ENCODE peak calls at places on chromosomes 16 and 17, in five cellular contexts. V, I, T, Y and G are unnamed samples.

GRCh38 chr16:3578121-3578520 is 918 bp upstream of the NLRC3 start:
- DNase-seq in V (no peak), I (no peak), T (peak), Y (no peak), G (no peak)

GRCh38 chr17:78307887-78308633 is 51.8 kb downstream of the SOCS3 start:
- DNase-seq in V (no peak), I (no peak), T (no peak), Y (peak), G (no peak)

GRCh38 chr17:4249452-4250029 is 14.2 kb downstream of the ANKFY1 start:
- DNase-seq in V (peak), I (no peak), T (no peak), Y (no peak), G (no peak)

GRCh38 chr16:8173111-8173644 is 417.1 kb downstream of the TMEM114 start:
- DNase-seq in V (peak), I (no peak), T (no peak), Y (peak), G (no peak)

GRCh38 chr17:74730491-74731346 is 6.3 kb upstream of the RAB37 start:
- DNase-seq in V (no peak), I (no peak), T (peak), Y (peak), G (no peak)

GRCh38 chr16:24975428-24975889 is 39.7 kb downstream of the ARHGAP17 start:
- DNase-seq in V (peak), I (no peak), T (no peak), Y (no peak), G (no peak)

GRCh38 chr16:69595127-69596036 is 29.6 kb downstream of the NFAT5 start:
- DNase-seq in V (peak), I (no peak), T (no peak), Y (no peak), G (no peak)

GRCh38 chr16:80174416-80174815 is 366.4 kb upstream of the DYNLRB2 start:
- DNase-seq in V (peak), I (no peak), T (no peak), Y (no peak), G (peak)

GRCh38 chr16:72061564-72061963 is 1.5 kb upstream of the HPR start:
- DNase-seq in V (no peak), I (no peak), T (no peak), Y (no peak), G (no peak)

GRCh38 chr16:89484923-89485679 is 5.3 kb downstream of the ANKRD11 start:
- DNase-seq in V (no peak), I (no peak), T (no peak), Y (no peak), G (no peak)

GRCh38 chr16:56600398-56600999 is 7.9 kb upstream of the MT2A start:
- DNase-seq in V (peak), I (peak), T (peak), Y (peak), G (no peak)

GRCh38 chr16:17379121-17379571 is 91.6 kb downstream of the XYLT1 start:
- DNase-seq in V (peak), I (peak), T (no peak), Y (peak), G (no peak)

GRCh38 chr16:69466547-69466946 is 42.1 kb downstream of the CYB5B start:
- DNase-seq in V (no peak), I (no peak), T (no peak), Y (no peak), G (no peak)

GRCh38 chr16:89710709-89711564 is 9.4 kb upstream of the SPATA2L start:
- DNase-seq in V (no peak), I (no peak), T (no peak), Y (no peak), G (no peak)

GRCh38 chr17:70636517-70637133 is 467.3 kb downstream of the KCNJ2 start:
- DNase-seq in V (peak), I (no peak), T (no peak), Y (peak), G (peak)

GRCh38 chr16:79089735-79090284 is 510.7 kb downstream of the MAF start:
- DNase-seq in V (no peak), I (no peak), T (peak), Y (peak), G (no peak)

GRCh38 chr16:77300232-77300631 is 101.0 kb downstream of the SYCE1L start:
- DNase-seq in V (no peak), I (no peak), T (no peak), Y (no peak), G (no peak)

GRCh38 chr17:80599546-80600305 is 55.1 kb downstream of the RPTOR start:
- DNase-seq in V (peak), I (no peak), T (no peak), Y (peak), G (no peak)

GRCh38 chr16:79132745-79133144 is 467.8 kb downstream of the MAF start:
- DNase-seq in V (no peak), I (no peak), T (no peak), Y (peak), G (no peak)

GRCh38 chr17:67999291-67999911 is 3.1 kb upstream of the C17orf58 start:
- DNase-seq in V (peak), I (no peak), T (no peak), Y (no peak), G (no peak)

GRCh38 chr17:78300962-78301820 is 58.7 kb downstream of the SOCS3 start:
- DNase-seq in V (peak), I (no peak), T (no peak), Y (no peak), G (no peak)

GRCh38 chr16:57624044-57624688 is 4.3 kb upstream of the ADGRG1 start:
- DNase-seq in V (peak), I (no peak), T (no peak), Y (no peak), G (no peak)

GRCh38 chr17:37220609-37220953 is 155.2 kb upstream of the C17orf78 start:
- DNase-seq in V (peak), I (no peak), T (peak), Y (no peak), G (no peak)

GRCh38 chr16:87415441-87415840 is 23.3 kb downstream of the MAP1LC3B start:
- DNase-seq in V (no peak), I (no peak), T (no peak), Y (no peak), G (no peak)

GRCh38 chr17:50817142-50817751 is 18.1 kb upstream of the WFIKKN2 start:
- DNase-seq in V (peak), I (no peak), T (peak), Y (peak), G (no peak)

GRCh38 chr16:80803341-80804060 is 897 bp downstream of the CDYL2 start:
- DNase-seq in V (peak), I (no peak), T (peak), Y (peak), G (no peak)

GRCh38 chr16:3937066-3937875 is 56.8 kb upstream of the CREBBP start:
- DNase-seq in V (no peak), I (no peak), T (no peak), Y (no peak), G (no peak)

GRCh38 chr17:13787636-13788035 is 185.9 kb upstream of the HS3ST3A1 start:
- DNase-seq in V (no peak), I (no peak), T (no peak), Y (no peak), G (no peak)

GRCh38 chr17:44353656-44354331 is 8.7 kb downstream of the GRN start:
- DNase-seq in V (peak), I (no peak), T (no peak), Y (peak), G (no peak)

DNA sequence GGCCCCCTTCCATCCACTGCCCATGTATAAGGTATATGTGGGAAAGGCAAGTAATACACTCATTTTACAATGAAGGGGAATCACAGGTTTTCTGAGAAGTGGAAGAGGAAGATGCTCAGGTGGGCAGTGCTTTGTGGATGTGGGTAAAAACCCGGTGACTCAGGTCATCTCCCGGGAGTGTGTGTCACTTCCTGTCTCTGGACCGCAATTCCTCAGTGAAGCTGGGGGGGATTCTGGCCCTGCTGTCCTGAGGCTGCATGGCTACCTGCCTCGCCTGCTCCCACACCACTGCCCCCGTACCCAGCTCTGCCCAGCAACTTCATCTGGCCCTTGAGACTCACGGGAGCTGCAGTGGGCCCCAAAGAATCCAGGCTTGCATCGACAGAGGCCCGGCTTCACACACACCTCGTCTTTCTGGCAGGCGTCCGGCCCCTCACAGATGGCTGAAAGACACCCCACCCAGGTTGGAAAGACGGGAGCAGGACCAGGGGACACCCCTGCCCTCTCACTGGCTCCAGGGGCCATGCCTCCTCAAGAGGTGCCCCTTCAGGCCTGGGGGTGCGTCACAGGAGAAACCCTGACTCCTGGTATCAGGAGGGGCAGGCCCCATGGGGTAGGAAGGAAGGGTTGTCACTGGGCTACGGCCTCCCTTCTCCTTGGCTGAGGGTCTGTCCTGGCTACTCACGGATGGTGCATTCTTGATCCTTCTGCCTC is 882 bp downstream of the SCARF1 start:
- DNase-seq in V (peak), I (no peak), T (no peak), Y (no peak), G (no peak)
- H3K4me3 ChIP-seq in V (no peak), I (peak), T (peak), Y (no peak), G (no peak)

DNA sequence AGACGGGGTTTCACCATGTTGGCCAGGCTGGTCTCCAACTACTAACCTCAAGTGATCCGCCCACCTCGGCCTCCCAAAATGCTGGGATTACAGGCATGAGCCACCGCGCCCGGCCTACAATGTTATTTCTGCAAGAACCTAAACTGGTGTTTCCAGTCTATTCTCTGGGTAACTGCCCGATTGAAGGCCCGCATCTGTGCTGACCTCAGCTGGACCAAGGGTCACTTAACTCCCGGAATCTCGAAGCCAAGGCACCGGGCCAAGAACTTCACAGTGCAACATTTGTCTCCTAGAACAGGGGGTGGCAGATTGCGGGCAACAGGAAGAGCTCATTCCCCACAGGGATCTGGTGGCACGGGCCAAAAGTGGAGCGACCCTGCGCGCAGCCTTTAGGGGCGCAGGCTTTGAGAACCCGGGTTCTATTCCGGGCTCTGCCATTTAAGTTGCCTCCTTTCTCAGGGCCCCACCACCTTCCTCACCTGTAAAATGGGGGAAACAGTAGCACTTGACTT is 785 bp downstream of the SHMT1 start:
- DNase-seq in V (peak), I (peak), T (no peak), Y (peak), G (no peak)
- H3K4me3 ChIP-seq in V (peak), I (peak), T (peak), Y (peak), G (peak)

GRCh38 chr17:60077226-60077625 is 1.5 kb downstream of the HEATR6 start:
- DNase-seq in V (no peak), I (no peak), T (no peak), Y (no peak), G (no peak)
- H3K4me3 ChIP-seq in V (peak), I (no peak), T (no peak), Y (no peak), G (peak)

GRCh38 chr17:16491131-16491702 is 776 bp downstream of the LRRC75A start:
- DNase-seq in V (no peak), I (no peak), T (peak), Y (no peak), G (no peak)

GRCh38 chr17:16495561-16495960 is 3.6 kb upstream of the LRRC75A start:
- DNase-seq in V (no peak), I (no peak), T (no peak), Y (no peak), G (no peak)

GRCh38 chr17:16491703-16492612 is at the start of gene LRRC75A:
- DNase-seq in V (peak), I (peak), T (peak), Y (peak), G (no peak)

GRCh38 chr17:16493470-16494048 is 1.6 kb upstream of the LRRC75A start:
- DNase-seq in V (no peak), I (no peak), T (no peak), Y (no peak), G (no peak)

DNA sequence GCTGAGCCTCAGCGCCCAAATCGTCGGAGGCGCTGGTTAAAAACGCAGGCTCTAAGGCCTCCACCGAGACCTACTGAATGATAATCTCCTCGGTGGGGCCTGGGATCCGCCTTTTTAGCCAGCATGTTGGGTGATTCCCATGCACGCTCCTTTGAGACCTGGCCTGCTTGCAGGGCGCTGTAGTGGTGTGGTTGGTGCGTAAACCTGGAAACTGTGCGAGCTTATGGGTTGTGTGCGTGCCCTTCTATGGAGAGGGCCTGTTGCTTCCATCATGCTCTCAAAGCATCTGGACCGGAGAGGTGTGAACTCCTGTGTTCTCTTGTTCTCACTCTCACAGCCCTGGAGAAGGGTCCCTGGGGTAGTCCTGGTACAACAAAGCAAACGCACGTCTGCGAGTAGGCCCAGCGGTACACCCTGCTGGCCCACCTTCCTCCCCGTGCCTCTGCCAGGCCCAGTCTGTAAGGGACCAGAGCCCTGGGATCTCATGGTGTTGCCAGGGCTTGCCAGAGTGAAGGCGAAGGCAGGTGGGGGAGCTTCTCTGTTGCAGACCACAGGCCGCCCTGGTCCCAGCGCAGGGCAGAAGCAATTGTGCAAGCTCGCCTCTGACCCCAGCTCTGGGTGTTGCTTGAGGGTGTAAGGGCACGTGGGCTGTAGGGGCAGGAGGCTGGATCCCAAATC is 759 bp upstream of the LRRC75A start:
- DNase-seq in V (no peak), I (no peak), T (no peak), Y (no peak), G (no peak)
- H3K4me3 ChIP-seq in V (peak), I (peak), T (peak), Y (no peak), G (peak)

DNA sequence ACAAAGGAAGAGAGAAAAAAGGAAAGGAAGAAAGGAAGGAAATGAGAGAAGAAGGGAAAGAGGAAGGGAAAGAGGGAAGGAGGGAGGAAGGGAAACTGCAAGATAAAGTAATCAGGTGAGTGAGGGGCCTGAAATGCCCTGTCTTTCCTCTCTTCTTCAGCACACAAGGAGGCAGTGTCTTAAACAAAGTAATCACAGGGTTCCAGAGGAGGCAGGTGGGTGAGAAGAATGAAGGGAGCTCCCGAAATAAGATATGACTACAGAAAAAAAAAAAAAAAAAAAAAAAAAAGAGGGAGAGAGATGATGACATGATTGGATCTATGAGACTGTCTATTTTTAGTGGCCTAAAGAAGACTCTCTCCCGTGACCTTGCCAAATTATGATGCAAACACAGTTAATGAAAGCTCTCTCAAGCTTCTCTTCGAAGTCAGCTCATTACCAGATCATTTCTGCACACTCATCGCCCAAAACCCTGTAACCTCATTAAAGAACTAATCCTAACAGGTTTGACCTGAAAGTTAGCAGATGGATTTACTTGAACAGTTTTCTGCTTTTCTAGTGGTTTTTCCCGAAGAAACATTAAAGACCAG is 53.6 kb downstream of the CDH11 start:
- DNase-seq in V (peak), I (peak), T (no peak), Y (no peak), G (peak)
- H3K4me3 ChIP-seq in V (peak), I (no peak), T (no peak), Y (no peak), G (no peak)

GRCh38 chr16:1301562-1301961 is 7.9 kb upstream of the UBE2I start:
- DNase-seq in V (no peak), I (no peak), T (no peak), Y (no peak), G (no peak)

GRCh38 chr16:1298406-1298805 is 11.0 kb upstream of the UBE2I start:
- DNase-seq in V (no peak), I (no peak), T (no peak), Y (no peak), G (no peak)

GRCh38 chr16:1299012-1299867 is 10.2 kb upstream of the UBE2I start:
- DNase-seq in V (no peak), I (no peak), T (no peak), Y (peak), G (no peak)

GRCh38 chr16:1300664-1301476 is 8.6 kb upstream of the UBE2I start:
- DNase-seq in V (peak), I (no peak), T (peak), Y (peak), G (no peak)

GRCh38 chr16:1299868-1300203 is 9.6 kb upstream of the UBE2I start:
- DNase-seq in V (no peak), I (no peak), T (no peak), Y (no peak), G (no peak)
- H3K4me3 ChIP-seq in V (no peak), I (no peak), T (no peak), Y (no peak), G (no peak)

DNA sequence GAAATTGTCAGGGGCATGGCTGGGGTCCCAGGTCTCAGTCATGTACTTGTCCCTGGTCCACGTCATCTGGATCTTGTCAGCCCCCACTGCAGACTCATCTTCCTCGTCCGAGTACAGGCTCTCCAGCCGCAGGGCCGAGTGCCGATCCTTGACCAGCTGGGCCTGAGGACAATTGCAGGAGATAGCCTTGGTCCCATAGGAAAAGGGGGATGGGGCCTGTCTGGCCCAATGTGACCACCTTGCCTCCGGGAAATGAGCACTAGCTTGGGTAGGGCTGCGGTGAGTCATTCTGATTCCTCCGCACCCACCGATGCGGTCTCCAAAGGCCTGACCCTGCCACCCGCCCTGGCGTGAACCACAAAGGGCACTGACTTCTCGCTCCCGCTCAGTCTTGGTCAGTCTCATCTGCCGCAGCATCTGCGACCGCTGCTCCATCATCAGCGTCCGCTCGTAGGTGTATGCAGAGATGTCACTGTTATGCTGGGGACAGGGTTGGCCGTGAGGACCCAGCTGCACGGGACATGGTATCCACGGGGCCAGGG is 1.5 kb upstream of the LCAT start:
- DNase-seq in V (no peak), I (no peak), T (no peak), Y (no peak), G (no peak)
- H3K4me3 ChIP-seq in V (no peak), I (no peak), T (no peak), Y (no peak), G (no peak)

GRCh38 chr17:30551666-30552339 is 74.6 kb downstream of the GOSR1 start:
- DNase-seq in V (no peak), I (no peak), T (no peak), Y (no peak), G (no peak)
- H3K4me3 ChIP-seq in V (no peak), I (no peak), T (no peak), Y (no peak), G (no peak)